ENCODE peak calls at places on chromosomes 2 and 18, in nine cellular contexts. N, J, R, U, O, G, T, I and P are unnamed samples.

GRCh38 chr2:233053928-233054774 is 6.0 kb upstream of the INPP5D start:
- DNase-seq in G (peak), T (peak), U (no peak), J (peak), O (peak), I (peak), N (peak), R (peak), P (peak)

GRCh38 chr2:688504-689076 is 11.4 kb upstream of the TMEM18 start:
- DNase-seq in N (no peak), U (no peak), R (no peak), T (no peak), J (no peak), G (no peak), I (no peak), O (no peak), P (no peak)

GRCh38 chr2:173126819-173127218 is 51.2 kb downstream of the MAP3K20 start:
- DNase-seq in U (no peak), N (no peak), I (no peak), G (no peak), O (peak), R (no peak), T (peak), J (peak), P (no peak)

GRCh38 chr2:23900133-23900926 is 26.6 kb downstream of the ATAD2B start:
- DNase-seq in R (no peak), U (no peak), T (no peak), N (no peak), J (no peak), I (no peak), G (no peak), O (peak), P (peak)

GRCh38 chr18:11791131-11791530 is 60.1 kb upstream of the CHMP1B start:
- DNase-seq in J (no peak), U (no peak), T (no peak), O (no peak), I (no peak), R (no peak), G (no peak), N (no peak), P (no peak)

GRCh38 chr2:46493971-46494250 is 14.5 kb downstream of the TMEM247 start:
- DNase-seq in N (no peak), O (no peak), G (no peak), J (no peak), I (no peak), U (no peak), T (no peak), R (no peak), P (peak)

GRCh38 chr2:177543007-177543760 is 150.6 kb downstream of the AGPS start:
- DNase-seq in T (peak), U (no peak), O (peak), I (no peak), G (peak), J (peak), R (no peak), N (peak), P (no peak)

GRCh38 chr18:76615065-76615733 is 120.2 kb upstream of the ZNF516 start:
- DNase-seq in T (no peak), U (no peak), J (no peak), G (no peak), I (no peak), R (no peak), O (no peak), N (peak), P (no peak)

GRCh38 chr2:211093743-211094303 is 537.4 kb downstream of the CPS1 start:
- DNase-seq in N (no peak), T (no peak), U (no peak), R (no peak), G (no peak), O (peak), I (no peak), J (no peak), P (no peak)

GRCh38 chr2:106863387-106863786 is 22.6 kb downstream of the ST6GAL2 start:
- DNase-seq in R (no peak), T (no peak), N (no peak), U (no peak), G (no peak), J (no peak), O (no peak), I (no peak), P (no peak)

GRCh38 chr2:171136024-171136423 is 24.7 kb downstream of the TLK1 start:
- DNase-seq in U (no peak), J (no peak), N (no peak), O (no peak), R (no peak), T (no peak), I (no peak), G (no peak), P (no peak)

GRCh38 chr18:49055787-49056186 is 105.0 kb upstream of the SMAD7 start:
- DNase-seq in G (peak), T (peak), J (peak), N (peak), R (peak), O (peak), U (no peak), I (peak), P (no peak)

GRCh38 chr2:171330155-171330956 is 103.4 kb downstream of the METTL8 start:
- DNase-seq in G (no peak), O (no peak), N (no peak), I (no peak), U (no peak), J (no peak), T (no peak), R (no peak), P (no peak)

GRCh38 chr18:32049393-32050161 is 31.0 kb downstream of the RNF125 start:
- DNase-seq in R (peak), I (no peak), O (peak), G (peak), T (no peak), N (no peak), J (no peak), U (no peak), P (no peak)

GRCh38 chr2:203857656-203858055 is 9.9 kb upstream of the CTLA4 start:
- DNase-seq in R (no peak), G (no peak), N (no peak), O (no peak), I (no peak), U (no peak), T (no peak), J (no peak), P (no peak)

GRCh38 chr2:16656784-16657391 is 8.7 kb downstream of the CYRIA start:
- DNase-seq in U (no peak), I (peak), G (peak), O (no peak), R (peak), N (no peak), J (no peak), T (no peak), P (no peak)

GRCh38 chr2:201933792-201934229 is 99.8 kb upstream of the FZD7 start:
- DNase-seq in R (no peak), I (no peak), U (no peak), J (peak), G (no peak), O (no peak), N (peak), T (no peak), P (no peak)

GRCh38 chr2:104976603-104977120 is 61.2 kb upstream of the MRPS9 start:
- DNase-seq in G (no peak), N (no peak), J (no peak), O (no peak), I (peak), R (peak), T (no peak), U (no peak), P (no peak)

GRCh38 chr2:155308367-155309009 is 610.0 kb downstream of the KCNJ3 start:
- DNase-seq in G (no peak), U (no peak), R (no peak), T (no peak), I (no peak), N (no peak), J (no peak), O (no peak), P (no peak)

GRCh38 chr18:35827275-35827929 is 145.1 kb upstream of the RMP24 start:
- DNase-seq in I (no peak), G (no peak), T (no peak), R (no peak), O (peak), J (no peak), U (no peak), N (no peak), P (no peak)

GRCh38 chr2:128786800-128787478 is 468.3 kb upstream of the HS6ST1 start:
- DNase-seq in O (no peak), G (peak), R (no peak), I (no peak), J (no peak), U (no peak), T (no peak), N (peak), P (no peak)

GRCh38 chr2:72694715-72695496 is 130.9 kb downstream of the EXOC6B start:
- DNase-seq in U (no peak), N (peak), J (peak), I (no peak), G (peak), O (no peak), T (peak), R (no peak), P (no peak)

GRCh38 chr2:100584811-100585210 is 22.0 kb downstream of the PDCL3 start:
- DNase-seq in R (no peak), J (no peak), G (no peak), O (no peak), I (no peak), N (no peak), T (no peak), U (no peak), P (no peak)

GRCh38 chr2:168633200-168633599 is 169.2 kb upstream of the NOSTRIN start:
- DNase-seq in J (no peak), U (no peak), T (peak), G (no peak), I (no peak), N (peak), O (no peak), R (no peak), P (no peak)

GRCh38 chr18:49804096-49804495 is 9.2 kb downstream of the ACAA2 start:
- DNase-seq in N (no peak), T (no peak), G (no peak), R (no peak), U (no peak), I (no peak), J (no peak), O (no peak), P (no peak)

GRCh38 chr2:180038997-180039396 is 31.9 kb upstream of the CWC22 start:
- DNase-seq in T (no peak), O (no peak), J (peak), U (no peak), I (no peak), G (no peak), R (no peak), N (peak), P (no peak)

GRCh38 chr2:128314348-128315121 is 4.1 kb downstream of the HS6ST1 start:
- DNase-seq in G (no peak), U (no peak), I (no peak), O (no peak), J (no peak), N (no peak), T (no peak), R (peak), P (no peak)

GRCh38 chr2:217064234-217065103 is 204.6 kb upstream of the TNP1 start:
- DNase-seq in G (no peak), N (peak), U (no peak), R (no peak), O (no peak), T (peak), I (no peak), J (peak), P (no peak)

GRCh38 chr18:79792988-79793355 is 4.8 kb upstream of the KCNG2 start:
- DNase-seq in J (no peak), U (peak), N (no peak), I (no peak), O (no peak), G (no peak), T (no peak), R (peak), P (no peak)

GRCh38 chr18:70126832-70127231 is 78.7 kb downstream of the RTTN start:
- DNase-seq in I (no peak), U (no peak), J (no peak), G (no peak), O (no peak), R (no peak), N (no peak), T (no peak), P (no peak)

GRCh38 chr2:96511851-96512250 is 6.7 kb upstream of the NEURL3 start:
- DNase-seq in J (no peak), U (no peak), O (no peak), I (no peak), N (no peak), R (peak), T (no peak), G (no peak), P (no peak)

GRCh38 chr2:96510931-96511595 is 5.9 kb upstream of the NEURL3 start:
- DNase-seq in J (no peak), U (no peak), T (no peak), N (no peak), I (no peak), O (no peak), G (no peak), R (peak), P (no peak)

GRCh38 chr2:96514521-96514920 is 9.4 kb upstream of the NEURL3 start:
- DNase-seq in U (no peak), T (no peak), I (no peak), R (no peak), O (peak), G (no peak), J (no peak), N (no peak), P (no peak)

GRCh38 chr2:96509847-96510230 is 4.7 kb upstream of the NEURL3 start:
- DNase-seq in J (no peak), R (peak), U (no peak), O (no peak), N (no peak), T (no peak), I (no peak), G (no peak), P (no peak)

GRCh38 chr2:96512341-96512740 is 7.2 kb upstream of the NEURL3 start:
- DNase-seq in R (no peak), U (no peak), I (no peak), J (no peak), G (no peak), N (no peak), T (no peak), O (no peak), P (no peak)
- TF ChIP-seq CTCF in R (no peak), U (no peak), I (no peak), J (no peak), G (no peak), N (no peak), T (no peak), O (no peak), P (no peak)

GRCh38 chr2:141113301-141113700 is 1017.5 kb downstream of the LRP1B start:
- DNase-seq in I (no peak), T (no peak), G (no peak), J (no peak), N (no peak), U (no peak), R (no peak), O (no peak), P (no peak)

GRCh38 chr2:141105763-141106162 is 1025.1 kb downstream of the LRP1B start:
- DNase-seq in J (peak), G (no peak), U (no peak), N (no peak), I (no peak), R (no peak), T (no peak), O (no peak), P (no peak)

GRCh38 chr2:141109633-141110032 is 1021.2 kb downstream of the LRP1B start:
- DNase-seq in J (no peak), T (no peak), O (no peak), I (no peak), R (no peak), U (no peak), G (no peak), N (no peak), P (no peak)
- TF ChIP-seq CTCF in J (peak), T (no peak), O (peak), I (no peak), R (no peak), U (peak), G (no peak), N (peak), P (no peak)

DNA sequence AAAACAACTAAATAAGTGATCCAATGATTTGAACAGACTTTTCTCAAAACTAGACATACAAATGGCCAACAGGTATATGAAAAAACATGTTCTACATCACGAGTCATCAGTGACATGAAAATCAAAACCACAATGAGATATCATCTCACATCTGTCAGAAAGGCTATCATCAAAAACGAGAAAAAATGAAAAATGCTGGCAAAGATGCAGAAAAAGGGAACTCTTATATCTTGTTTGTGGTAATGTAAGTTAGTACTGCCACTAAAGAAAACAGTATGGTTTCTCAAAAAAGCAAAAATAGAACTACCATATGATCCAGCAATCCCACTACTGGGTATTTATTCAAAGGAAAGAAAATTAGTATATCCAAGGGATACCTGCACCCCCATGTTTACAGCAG is 255.3 kb upstream of the FBXO11 start:
- DNase-seq in G (no peak), J (no peak), T (no peak), U (no peak), I (no peak), N (no peak), O (no peak), R (no peak), P (no peak)
- TF ChIP-seq CTCF in G (no peak), J (no peak), T (no peak), U (no peak), I (no peak), N (no peak), O (no peak), R (no peak), P (no peak)

DNA sequence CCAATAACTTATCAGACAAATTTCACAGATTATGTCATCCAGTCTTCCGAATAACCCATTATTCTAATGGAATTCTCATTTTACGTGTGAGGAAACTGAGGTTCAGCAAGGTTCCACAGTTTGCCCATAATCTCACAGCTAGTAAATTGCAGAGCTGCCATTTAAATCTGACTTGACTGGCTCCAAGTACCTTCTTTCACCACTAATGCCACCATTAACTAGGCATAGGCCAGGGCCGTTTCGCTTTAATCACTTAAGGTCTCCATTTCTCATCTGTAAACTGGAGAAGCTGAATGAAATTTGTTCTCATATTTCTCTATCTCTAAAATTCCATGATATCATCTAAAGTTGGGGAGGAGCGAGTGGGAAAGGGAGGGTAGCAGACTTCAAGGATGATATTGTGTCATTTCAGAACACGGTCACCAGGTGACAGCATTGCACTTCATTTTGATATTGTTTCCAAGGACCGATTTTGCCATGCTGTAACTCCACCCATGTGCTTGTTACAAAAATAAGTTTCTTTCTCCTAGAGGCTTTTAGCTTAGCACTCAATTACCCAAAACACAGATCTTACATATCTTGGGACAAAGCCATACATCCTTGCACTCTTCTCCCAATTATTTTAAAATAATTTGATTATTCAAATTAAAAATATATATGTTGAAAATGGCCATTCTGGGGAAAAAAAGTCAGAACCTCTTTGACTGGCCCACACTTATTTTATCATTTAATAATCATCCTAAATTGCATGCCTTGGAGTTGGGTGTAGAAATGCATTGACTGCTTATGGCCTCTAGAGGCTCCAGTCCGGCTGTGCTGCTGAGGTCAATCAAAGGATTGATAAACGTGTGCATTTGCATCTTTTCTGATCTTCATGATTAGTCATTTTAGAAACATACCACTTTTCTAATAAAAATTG is 123.8 kb downstream of the AKAIN1 start:
- DNase-seq in J (peak), T (peak), I (peak), R (no peak), U (no peak), N (peak), G (no peak), O (peak), P (peak)
- TF ChIP-seq CTCF in J (peak), T (peak), I (peak), R (peak), U (peak), N (peak), G (peak), O (peak), P (peak)

GRCh38 chr2:1769703-1770422 is 25.5 kb upstream of the PXDN start:
- DNase-seq in I (peak), R (no peak), G (peak), J (peak), U (no peak), T (peak), O (peak), N (peak), P (peak)

GRCh38 chr2:1770566-1771380 is 26.5 kb upstream of the PXDN start:
- DNase-seq in T (no peak), O (no peak), G (no peak), J (no peak), R (no peak), N (no peak), I (no peak), U (no peak), P (no peak)

GRCh38 chr2:1767939-1768691 is 23.8 kb upstream of the PXDN start:
- DNase-seq in O (no peak), R (no peak), T (no peak), G (no peak), J (no peak), U (no peak), N (no peak), I (no peak), P (no peak)

GRCh38 chr2:1766851-1767771 is 22.8 kb upstream of the PXDN start:
- DNase-seq in O (no peak), I (no peak), R (no peak), G (no peak), J (no peak), N (no peak), U (no peak), T (no peak), P (peak)

GRCh38 chr2:1766400-1766799 is 22.1 kb upstream of the PXDN start:
- DNase-seq in O (no peak), U (no peak), T (no peak), N (no peak), G (no peak), R (no peak), I (no peak), J (no peak), P (no peak)
- TF ChIP-seq CTCF in O (no peak), U (no peak), T (no peak), N (no peak), G (no peak), R (no peak), I (no peak), J (no peak), P (no peak)

GRCh38 chr2:98488252-98488651 is 43.6 kb downstream of the INPP4A start:
- DNase-seq in G (no peak), R (no peak), N (no peak), T (no peak), O (no peak), J (no peak), I (no peak), U (no peak), P (no peak)
- TF ChIP-seq CTCF in G (no peak), R (peak), N (no peak), T (no peak), O (no peak), J (no peak), I (no peak), U (peak), P (peak)

DNA sequence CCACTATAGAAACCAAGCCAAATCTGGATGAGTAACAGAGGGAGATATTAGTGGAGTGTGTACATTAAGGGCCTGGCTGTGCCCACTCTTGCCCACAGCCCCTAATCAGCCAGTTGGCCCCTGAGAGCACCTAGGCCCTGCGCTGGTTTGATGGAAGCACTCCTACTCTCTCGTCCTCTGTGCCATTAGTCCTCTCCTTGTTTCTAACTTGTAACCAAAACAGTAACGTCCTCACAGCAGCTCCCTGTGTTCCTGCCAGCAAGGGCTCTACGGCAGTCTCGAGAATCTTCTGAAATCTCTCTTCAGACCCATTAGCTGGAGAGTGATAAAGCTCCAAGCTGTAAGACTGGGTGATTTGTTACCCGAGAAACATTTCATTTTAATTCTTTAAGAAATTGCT is 76.1 kb downstream of the LRRC30 start:
- DNase-seq in N (no peak), G (no peak), O (no peak), T (no peak), R (no peak), U (no peak), J (no peak), I (no peak), P (no peak)
- TF ChIP-seq CTCF in N (no peak), G (no peak), O (no peak), T (no peak), R (no peak), U (no peak), J (no peak), I (no peak), P (no peak)

GRCh38 chr2:182611009-182611408 is 105.0 kb upstream of the DNAJC10 start:
- DNase-seq in R (no peak), T (no peak), G (no peak), O (no peak), J (no peak), N (no peak), U (no peak), I (no peak), P (no peak)
- TF ChIP-seq CTCF in R (no peak), T (no peak), G (no peak), O (peak), J (no peak), N (no peak), U (no peak), I (no peak), P (no peak)

GRCh38 chr18:28439870-28440269 is 262.9 kb upstream of the CDH2 start:
- DNase-seq in R (no peak), O (no peak), U (no peak), G (no peak), I (no peak), J (no peak), N (peak), T (peak), P (no peak)
- TF ChIP-seq CTCF in R (no peak), O (no peak), U (no peak), G (no peak), I (peak), J (no peak), N (no peak), T (no peak), P (no peak)